ENCODE peak calls at places on chromosome 13, in four cellular contexts. O, G, A and R are unnamed samples.

GRCh38 chr13:25920931-25921330 is 130.9 kb downstream of the SHISA2 start:
- DNase-seq in O (no peak), G (no peak), A (no peak), R (no peak)

GRCh38 chr13:67134322-67135129 is 95.6 kb downstream of the PCDH9 start:
- DNase-seq in O (peak; percentile 30), G (no peak), A (no peak), R (no peak)

GRCh38 chr13:110580800-110581199 is 19.3 kb upstream of the RAB20 start:
- DNase-seq in O (peak; percentile 33), G (no peak), A (no peak), R (no peak)

GRCh38 chr13:49248433-49249002 is 793 bp downstream of the CDADC1 start:
- DNase-seq in O (peak; percentile 52), G (no peak), A (peak; percentile 12), R (peak; percentile 22)

GRCh38 chr13:41782086-41782485 is 178.8 kb downstream of the VWA8 start:
- DNase-seq in O (no peak), G (no peak), A (no peak), R (no peak)

GRCh38 chr13:48344264-48344663 is 40.7 kb downstream of the RB1 start:
- DNase-seq in O (no peak), G (no peak), A (no peak), R (no peak)

GRCh38 chr13:52845766-52846566 is 2.5 kb downstream of the PCDH8 start:
- DNase-seq in O (peak; percentile 32), G (peak; percentile 84), A (no peak), R (peak; percentile 51)

GRCh38 chr13:19605161-19605955 is 28.1 kb upstream of the MPHOSPH8 start:
- DNase-seq in O (no peak), G (no peak), A (no peak), R (no peak)

GRCh38 chr13:48424212-48424611 is 11.3 kb upstream of the LPAR6 start:
- DNase-seq in O (no peak), G (no peak), A (no peak), R (no peak)

GRCh38 chr13:113837554-113838355 is 26.1 kb downstream of the GAS6 start:
- DNase-seq in O (peak; percentile 98), G (no peak), A (peak; percentile 93), R (no peak)

GRCh38 chr13:21458457-21458815 is 667 bp downstream of the ZDHHC20 start:
- DNase-seq in O (no peak), G (peak; percentile 67), A (peak; percentile 23), R (peak; percentile 67)

GRCh38 chr13:20400774-20401173 is 124.9 kb downstream of the CRYL1 start:
- DNase-seq in O (peak; percentile 42), G (no peak), A (no peak), R (no peak)

GRCh38 chr13:73057284-73058025 is 1.4 kb upstream of the KLF5 start:
- DNase-seq in O (no peak), G (no peak), A (no peak), R (no peak)

GRCh38 chr13:84959818-84960217 is 839.4 kb downstream of the SLITRK6 start:
- DNase-seq in O (no peak), G (no peak), A (no peak), R (no peak)

GRCh38 chr13:24618219-24618955 is 61.8 kb upstream of the ATP12A start:
- DNase-seq in O (no peak), G (no peak), A (no peak), R (peak; percentile 67)

GRCh38 chr13:83666126-83666525 is 216.1 kb downstream of the SLITRK1 start:
- DNase-seq in O (no peak), G (no peak), A (no peak), R (no peak)

GRCh38 chr13:49877629-49878218 is 58.4 kb downstream of the SPRYD7 start:
- DNase-seq in O (no peak), G (no peak), A (no peak), R (no peak)

GRCh38 chr13:26050568-26051230 is 1.1 kb downstream of the SHISA2 start:
- DNase-seq in O (peak; percentile 34), G (peak; percentile 72), A (no peak), R (no peak)

GRCh38 chr13:70098669-70099068 is 9.0 kb upstream of the ATXN8OS start:
- DNase-seq in O (no peak), G (no peak), A (no peak), R (no peak)

GRCh38 chr13:86741762-86742285 is 929.3 kb upstream of the SLITRK5 start:
- DNase-seq in O (no peak), G (no peak), A (no peak), R (no peak)

GRCh38 chr13:74133657-74134201 is 475 bp downstream of the KLF12 start:
- DNase-seq in O (peak; percentile 96), G (peak; percentile 83), A (peak; percentile 89), R (peak; percentile 86)

GRCh38 chr13:49533586-49534269 is 38.0 kb downstream of the PHF11 start:
- DNase-seq in O (no peak), G (no peak), A (no peak), R (no peak)

GRCh38 chr13:107266657-107267056 is 698.7 kb upstream of the ARGLU1 start:
- DNase-seq in O (peak; percentile 16), G (no peak), A (no peak), R (no peak)

GRCh38 chr13:99269627-99270252 is 11.6 kb upstream of the GPR18 start:
- DNase-seq in O (peak; percentile 78), G (no peak), A (no peak), R (peak; percentile 26)

GRCh38 chr13:39957868-39958676 is 302.6 kb downstream of the COG6 start:
- DNase-seq in O (no peak), G (no peak), A (no peak), R (no peak)

GRCh38 chr13:104024416-104025170 is 958.4 kb upstream of the SLC10A2 start:
- DNase-seq in O (peak; percentile 57), G (no peak), A (no peak), R (no peak)

GRCh38 chr13:99969934-99970760 is 1.4 kb downstream of the ZIC5 start:
- DNase-seq in O (no peak), G (peak; percentile 81), A (no peak), R (no peak)

GRCh38 chr13:20475927-20476691 is 49.5 kb downstream of the CRYL1 start:
- DNase-seq in O (no peak), G (peak; percentile 39), A (no peak), R (peak; percentile 79)

GRCh38 chr13:107678075-107678689 is 537.2 kb downstream of the LIG4 start:
- DNase-seq in O (no peak), G (no peak), A (no peak), R (no peak)

GRCh38 chr13:102012299-102013293 is 389.3 kb downstream of the FGF14 start:
- DNase-seq in O (no peak), G (no peak), A (peak; percentile 66), R (no peak)

GRCh38 chr13:45325806-45326205 is 15.2 kb downstream of the TPT1 start:
- DNase-seq in O (peak; percentile 84), G (no peak), A (peak; percentile 84), R (no peak)

GRCh38 chr13:36046672-36047071 is 84.5 kb downstream of the DCLK1 start:
- DNase-seq in O (no peak), G (no peak), A (no peak), R (no peak)

GRCh38 chr13:101218484-101218883 is 197.8 kb downstream of the NALCN start:
- DNase-seq in O (no peak), G (no peak), A (no peak), R (no peak)

GRCh38 chr13:86856996-86857395 is 814.2 kb upstream of the SLITRK5 start:
- DNase-seq in O (no peak), G (no peak), A (no peak), R (no peak)

GRCh38 chr13:114077121-114077937 is 55.1 kb downstream of the RASA3 start:
- DNase-seq in O (no peak), G (no peak), A (no peak), R (no peak)

GRCh38 chr13:51341804-51342203 is 2.3 kb downstream of the SERPINE3 start:
- DNase-seq in O (no peak), G (no peak), A (no peak), R (no peak)
- TF ChIP-seq CTCF in O (no peak), G (no peak), A (no peak), R (no peak)

GRCh38 chr13:27449936-27450828 is at the start of gene MTIF3:
- DNase-seq in O (peak; percentile 92), G (peak; percentile 96), A (peak; percentile 95), R (peak; percentile 94)
- TF ChIP-seq CTCF in O (no peak), G (no peak), A (peak; percentile 5), R (no peak)

GRCh38 chr13:43305416-43305815 is 282.0 kb downstream of the DNAJC15 start:
- DNase-seq in O (no peak), G (no peak), A (no peak), R (no peak)

GRCh38 chr13:43304449-43304848 is 281.1 kb downstream of the DNAJC15 start:
- DNase-seq in O (no peak), G (no peak), A (no peak), R (no peak)

GRCh38 chr13:43303040-43303729 is 279.8 kb downstream of the DNAJC15 start:
- DNase-seq in O (peak; percentile 83), G (peak; percentile 66), A (peak; percentile 63), R (peak; percentile 31)

GRCh38 chr13:43306364-43306763 is 283.0 kb downstream of the DNAJC15 start:
- DNase-seq in O (no peak), G (no peak), A (no peak), R (no peak)

GRCh38 chr13:43304945-43305344 is 281.6 kb downstream of the DNAJC15 start:
- DNase-seq in O (no peak), G (no peak), A (no peak), R (no peak)
- TF ChIP-seq CTCF in O (no peak), G (no peak), A (no peak), R (no peak)

DNA sequence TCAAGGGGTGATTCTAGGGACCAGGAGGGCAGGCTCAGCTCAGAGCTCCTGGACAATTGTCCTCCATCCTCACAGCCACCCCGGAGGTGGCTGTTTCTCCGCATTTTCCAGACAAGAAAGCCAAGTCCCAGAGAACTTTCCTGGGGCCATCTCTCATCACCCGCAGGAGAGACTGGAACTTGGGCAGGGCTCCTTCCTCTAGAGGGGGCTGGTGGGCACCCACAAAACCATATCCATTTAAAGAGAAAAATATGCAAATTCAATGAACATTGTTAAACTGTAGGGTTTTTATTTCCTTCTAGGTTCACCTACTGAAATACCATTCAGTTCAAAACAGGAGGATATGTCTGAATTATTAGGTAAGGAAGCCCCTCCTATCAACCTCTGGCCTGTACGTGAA is 16.6 kb downstream of the SPACA7 start:
- DNase-seq in O (no peak), G (no peak), A (no peak), R (no peak)
- TF ChIP-seq CTCF in O (no peak), G (no peak), A (no peak), R (no peak)

GRCh38 chr13:79946556-79946955 is 394.4 kb downstream of the SPRY2 start:
- DNase-seq in O (no peak), G (no peak), A (no peak), R (no peak)

GRCh38 chr13:79941752-79942151 is 399.2 kb downstream of the SPRY2 start:
- DNase-seq in O (no peak), G (no peak), A (no peak), R (no peak)

GRCh38 chr13:79943633-79944032 is 397.3 kb downstream of the SPRY2 start:
- DNase-seq in O (no peak), G (no peak), A (no peak), R (no peak)
- TF ChIP-seq CTCF in O (no peak), G (no peak), A (no peak), R (no peak)

GRCh38 chr13:79799049-79799448 is 318.1 kb downstream of the NDFIP2 start:
- DNase-seq in O (no peak), G (no peak), A (no peak), R (no peak)
- TF ChIP-seq CTCF in O (no peak), G (no peak), A (no peak), R (no peak)

GRCh38 chr13:112113851-112114250 is 46.9 kb downstream of the SOX1 start:
- DNase-seq in O (no peak), G (no peak), A (no peak), R (no peak)
- TF ChIP-seq CTCF in O (no peak), G (no peak), A (no peak), R (no peak)

GRCh38 chr13:30676672-30677071 is 58.7 kb upstream of the ALOX5AP start:
- DNase-seq in O (peak; percentile 50), G (no peak), A (no peak), R (no peak)
- TF ChIP-seq CTCF in O (peak; percentile 49), G (no peak), A (no peak), R (no peak)